ENCODE peak calls at places on chromosomes 4 and X, in eight cellular contexts. M is adrenal gland; C is AG10803; W is naive thymus-derived CD4-positive, alpha-beta T cell; V is AG09309; G is GM12878; X is mucosa of descending colon; I is ovary. Q is an unnamed sample.

GRCh38 chr4:8176547-8177399 is 18.2 kb upstream of the ABLIM2 start:
- DNase-seq in M (peak; percentile 71), V (no peak), G (no peak), C (peak; percentile 56), W (peak; percentile 60), X (no peak), I (no peak), Q (peak; percentile 57)

GRCh38 chr4:183638436-183638835 is 20.5 kb downstream of the RWDD4 start:
- DNase-seq in V (peak; percentile 32), M (no peak), G (no peak), W (no peak), X (no peak), I (peak; percentile 9), C (peak; percentile 76), Q (no peak)

GRCh38 chrX:109440475-109440874 is 41.4 kb downstream of the GUCY2F start:
- DNase-seq in G (no peak), V (no peak), M (no peak), W (no peak), X (no peak), I (no peak), C (no peak), Q (no peak)

GRCh38 chrX:132740316-132741123 is 217.9 kb downstream of the HS6ST2 start:
- DNase-seq in C (no peak), X (no peak), M (no peak), W (no peak), I (no peak), V (no peak), G (no peak), Q (no peak)

GRCh38 chr4:7651461-7651921 is 216.8 kb upstream of the PSAPL1 start:
- DNase-seq in C (no peak), V (no peak), M (peak; percentile 60), X (no peak), W (no peak), I (peak; percentile 77), G (no peak), Q (no peak)

GRCh38 chr4:16967722-16968121 is 69.3 kb upstream of the LDB2 start:
- DNase-seq in I (peak; percentile 31), G (no peak), V (peak; percentile 44), W (no peak), M (peak; percentile 9), C (peak; percentile 61), X (peak; percentile 44), Q (no peak)

GRCh38 chr4:5995901-5996623 is 22.2 kb downstream of the C4orf50 start:
- DNase-seq in C (no peak), W (no peak), V (no peak), X (no peak), I (no peak), G (no peak), M (no peak), Q (no peak)

GRCh38 chr4:184599492-184600135 is 49.6 kb downstream of the CASP3 start:
- DNase-seq in M (peak; percentile 41), G (no peak), W (no peak), I (no peak), X (no peak), C (peak; percentile 84), V (peak; percentile 31), Q (no peak)

GRCh38 chrX:22314692-22315091 is 42.0 kb downstream of the CBLL2 start:
- DNase-seq in V (no peak), C (no peak), I (no peak), M (no peak), W (no peak), G (no peak), X (no peak), Q (no peak)

GRCh38 chrX:40411350-40412111 is 169.2 kb upstream of the ATP6AP2 start:
- DNase-seq in W (no peak), V (no peak), G (no peak), X (no peak), C (no peak), I (no peak), M (no peak), Q (no peak)

GRCh38 chr4:48178931-48179330 is 44.9 kb upstream of the TXK start:
- DNase-seq in W (no peak), I (no peak), V (no peak), X (no peak), M (no peak), G (no peak), C (no peak), Q (no peak)

GRCh38 chr4:102438396-102438795 is 62.8 kb upstream of the NFKB1 start:
- DNase-seq in W (no peak), X (no peak), V (no peak), I (no peak), G (no peak), C (peak; percentile 12), M (no peak), Q (no peak)

GRCh38 chrX:47583240-47583861 is 1.1 kb downstream of the TIMP1 start:
- DNase-seq in I (peak; percentile 23), V (no peak), G (no peak), M (no peak), X (no peak), C (no peak), W (no peak), Q (no peak)

GRCh38 chrX:66200855-66201795 is 37.1 kb downstream of the HEPH start:
- DNase-seq in V (peak; percentile 3), M (no peak), W (peak; percentile 12), G (no peak), X (peak; percentile 57), I (no peak), C (peak; percentile 32), Q (peak; percentile 7)

DNA sequence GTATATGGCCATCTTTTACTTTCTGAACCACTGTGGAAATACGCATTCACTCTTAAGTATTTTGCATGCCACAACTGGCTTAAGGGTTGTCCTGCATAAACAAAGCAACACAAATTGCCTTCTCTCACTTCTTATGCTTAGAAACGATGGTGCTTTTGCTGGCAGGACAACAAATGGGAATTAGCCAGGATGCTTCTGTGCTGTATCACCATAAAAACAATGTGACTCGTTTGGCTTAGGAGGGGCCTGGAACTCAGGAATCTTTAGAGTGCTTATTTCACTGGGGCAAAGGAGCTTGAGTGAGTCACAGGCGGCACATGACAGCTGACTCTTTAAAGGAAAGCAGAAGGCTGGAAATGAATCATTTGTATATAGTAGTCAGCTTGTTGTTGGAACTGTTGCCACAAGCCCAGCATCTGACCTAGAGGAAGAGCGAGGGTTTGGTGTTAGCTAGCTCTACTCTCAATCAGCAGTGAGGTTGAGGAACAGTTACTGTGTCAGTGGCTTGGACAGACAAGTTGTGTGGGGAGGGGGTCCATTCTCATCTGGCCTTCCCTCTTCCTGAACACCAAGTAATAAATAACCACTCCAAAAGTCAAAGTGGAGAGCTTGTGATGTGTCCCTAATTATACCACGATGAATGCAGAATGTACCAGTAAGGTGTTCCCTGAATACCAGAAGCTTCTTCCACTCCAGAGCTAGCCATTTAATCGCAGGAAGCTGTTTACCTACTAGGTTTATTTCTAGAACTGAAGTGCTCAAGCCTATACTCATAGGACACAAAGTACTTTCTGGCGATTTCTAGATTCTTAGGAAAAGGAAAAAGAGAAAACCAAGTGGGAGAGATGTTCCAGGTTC is 293.1 kb downstream of the CAMK2D start:
- DNase-seq in V (peak; percentile 97), M (peak; percentile 90), G (no peak), C (peak; percentile 100), I (peak; percentile 86), W (no peak), X (no peak), Q (no peak)
- H3K4me3 ChIP-seq in V (no peak overlapping the region), M (no peak overlapping the region), G (no peak overlapping the region), C (peak overlapping the region; percentile 40), I (no peak overlapping the region), W (no peak overlapping the region), X (no peak overlapping the region), Q (no peak overlapping the region)

DNA sequence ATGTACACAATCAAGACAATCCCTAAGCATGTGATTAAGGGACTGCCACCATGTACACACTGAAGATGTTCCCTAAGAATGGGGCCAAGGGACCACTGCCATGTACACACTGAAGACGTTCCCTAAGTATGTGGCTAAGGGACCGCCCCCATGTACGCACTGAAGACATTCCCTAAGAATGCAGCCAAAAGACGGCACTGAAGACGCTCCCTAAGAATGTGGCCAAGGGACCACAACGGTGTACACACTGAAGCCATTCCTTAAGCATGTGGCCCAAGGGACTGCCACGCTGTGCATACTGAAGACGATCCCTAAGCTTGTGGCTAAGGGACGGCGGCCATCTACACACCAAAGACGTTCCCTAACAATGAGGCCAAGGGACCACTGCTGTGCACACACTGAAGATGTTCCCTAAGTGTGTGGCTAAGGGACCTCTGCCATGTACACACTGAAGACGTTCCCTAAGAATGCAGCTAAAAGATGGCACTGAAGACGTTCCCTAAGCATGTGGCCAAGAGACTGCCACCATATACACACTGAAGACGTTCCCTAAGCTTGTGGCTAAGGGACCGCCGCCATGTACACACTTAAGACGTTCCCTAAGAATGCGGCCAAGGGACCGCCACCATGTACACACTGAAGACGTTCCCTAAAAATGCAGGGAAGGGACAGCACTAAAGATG is 26.4 kb downstream of the DHRSX start:
- DNase-seq in X (no peak), M (no peak), G (no peak), I (no peak), C (no peak), V (no peak), W (no peak), Q (no peak)
- H3K4me3 ChIP-seq in X (no peak overlapping the region), M (no peak overlapping the region), G (no peak overlapping the region), I (no peak overlapping the region), C (no peak overlapping the region), V (no peak overlapping the region), W (no peak overlapping the region), Q (no peak overlapping the region)

GRCh38 chr4:2258091-2259035 is 3.5 kb downstream of the MXD4 start:
- DNase-seq in C (no peak), M (no peak), V (no peak), W (no peak), I (peak; percentile 22), G (no peak), X (peak; percentile 52), Q (no peak)
- H3K4me3 ChIP-seq in C (no peak overlapping the region), M (no peak overlapping the region), V (no peak overlapping the region), W (no peak overlapping the region), I (no peak overlapping the region), G (no peak overlapping the region), X (no peak overlapping the region), Q (no peak overlapping the region)

GRCh38 chr4:138977525-138977924 is 38.1 kb upstream of the NOCT start:
- DNase-seq in M (no peak), X (no peak), V (no peak), C (no peak), W (no peak), G (peak; percentile 48), I (no peak), Q (no peak)

GRCh38 chr4:138978600-138978999 is 37.0 kb upstream of the NOCT start:
- DNase-seq in I (no peak), G (no peak), C (no peak), M (no peak), X (no peak), W (no peak), V (no peak), Q (no peak)

GRCh38 chr4:138975225-138975624 is 40.4 kb upstream of the NOCT start:
- DNase-seq in M (no peak), I (no peak), C (no peak), G (no peak), X (no peak), W (no peak), V (no peak), Q (no peak)

GRCh38 chr4:138978028-138978585 is 37.5 kb upstream of the NOCT start:
- DNase-seq in X (no peak), W (no peak), M (no peak), C (no peak), V (no peak), G (no peak), I (no peak), Q (no peak)

GRCh38 chr4:138976526-138976925 is 39.1 kb upstream of the NOCT start:
- DNase-seq in G (no peak), V (no peak), I (no peak), C (no peak), W (no peak), M (no peak), X (no peak), Q (no peak)
- H3K4me3 ChIP-seq in G (no peak overlapping the region), V (no peak overlapping the region), I (no peak overlapping the region), C (no peak overlapping the region), W (no peak overlapping the region), M (no peak overlapping the region), X (no peak overlapping the region), Q (no peak overlapping the region)

GRCh38 chr4:61199869-61200194 is 294 bp upstream of the ADGRL3 start:
- DNase-seq in V (no peak), I (no peak), X (no peak), G (no peak), C (no peak), M (no peak), W (no peak), Q (no peak)
- H3K4me3 ChIP-seq in V (no peak overlapping the region), I (peak overlapping the region; percentile 42), X (no peak overlapping the region), G (no peak overlapping the region), C (no peak overlapping the region), M (peak overlapping the region; percentile 61), W (no peak overlapping the region), Q (no peak overlapping the region)